ENCODE peak calls at places on chromosomes 16 and 17, in five cellular contexts. P is CD8-positive, alpha-beta T cell; Q is lung; U is dorsolateral prefrontal cortex; S is A549. Z is an unnamed sample.

GRCh38 chr16:86383488-86384262 is 126.7 kb upstream of the FOXF1 start:
- DNase-seq in P (no peak), Q (no peak), U (no peak), S (peak; percentile 25), Z (no peak)

GRCh38 chr16:78122774-78123315 is 23.4 kb downstream of the WWOX start:
- DNase-seq in P (no peak), Q (no peak), U (no peak), S (peak; percentile 32), Z (no peak)

GRCh38 chr16:78249056-78249455 is 149.6 kb downstream of the WWOX start:
- DNase-seq in P (no peak), Q (peak; percentile 63), U (no peak), S (no peak), Z (no peak)

GRCh38 chr17:17724307-17724921 is 43.2 kb downstream of the RAI1 start:
- DNase-seq in P (no peak), Q (no peak), U (no peak), S (no peak), Z (no peak)

GRCh38 chr17:39617446-39618251 is 9.1 kb upstream of the PPP1R1B start:
- DNase-seq in P (no peak), Q (peak; percentile 67), U (no peak), S (peak; percentile 80), Z (no peak)

GRCh38 chr16:76081936-76082335 is 195.3 kb upstream of the CNTNAP4 start:
- DNase-seq in P (no peak), Q (no peak), U (no peak), S (no peak), Z (no peak)

GRCh38 chr16:7331997-7332396 is 648 bp upstream of the RBFOX1 start:
- DNase-seq in P (no peak), Q (no peak), U (no peak), S (no peak), Z (no peak)

GRCh38 chr17:68035131-68035522 is 408 bp upstream of the KPNA2 start:
- DNase-seq in P (peak; percentile 77), Q (peak; percentile 93), U (peak; percentile 96), S (peak; percentile 95), Z (no peak)

GRCh38 chr16:50879873-50880695 is 138.2 kb downstream of the CYLD start:
- DNase-seq in P (no peak), Q (peak; percentile 25), U (peak; percentile 73), S (no peak), Z (no peak)

GRCh38 chr16:69476920-69477418 is 52.5 kb downstream of the CYB5B start:
- DNase-seq in P (no peak), Q (no peak), U (no peak), S (peak; percentile 64), Z (no peak)

GRCh38 chr16:89920723-89921122 is 2.1 kb downstream of the MC1R start:
- DNase-seq in P (no peak), Q (no peak), U (no peak), S (no peak), Z (no peak)

GRCh38 chr17:67974598-67975066 is 21.6 kb downstream of the C17orf58 start:
- DNase-seq in P (no peak), Q (no peak), U (no peak), S (no peak), Z (no peak)

GRCh38 chr17:68581863-68582645 is 19.1 kb downstream of the FAM20A start:
- DNase-seq in P (no peak), Q (peak; percentile 66), U (no peak), S (no peak), Z (no peak)

GRCh38 chr16:10226672-10227306 is 44.6 kb upstream of the GRIN2A start:
- DNase-seq in P (no peak), Q (no peak), U (no peak), S (no peak), Z (no peak)

GRCh38 chr16:10390330-10390729 is 4.5 kb downstream of the ATF7IP2 start:
- DNase-seq in P (no peak), Q (no peak), U (no peak), S (no peak), Z (no peak)

GRCh38 chr17:68356520-68356919 is 65.2 kb downstream of the ARSG start:
- DNase-seq in P (peak; percentile 45), Q (no peak), U (no peak), S (no peak), Z (no peak)

GRCh38 chr17:9273334-9274118 is 252.2 kb downstream of the NTN1 start:
- DNase-seq in P (no peak), Q (no peak), U (peak; percentile 49), S (no peak), Z (no peak)

GRCh38 chr17:61307905-61308886 is 91.4 kb upstream of the TBX2 start:
- DNase-seq in P (no peak), Q (peak; percentile 40), U (no peak), S (peak; percentile 52), Z (peak; percentile 31)
- TF ChIP-seq CTCF in P (no peak), Q (no peak), U (no peak), S (peak; percentile 23), Z (no peak)

DNA sequence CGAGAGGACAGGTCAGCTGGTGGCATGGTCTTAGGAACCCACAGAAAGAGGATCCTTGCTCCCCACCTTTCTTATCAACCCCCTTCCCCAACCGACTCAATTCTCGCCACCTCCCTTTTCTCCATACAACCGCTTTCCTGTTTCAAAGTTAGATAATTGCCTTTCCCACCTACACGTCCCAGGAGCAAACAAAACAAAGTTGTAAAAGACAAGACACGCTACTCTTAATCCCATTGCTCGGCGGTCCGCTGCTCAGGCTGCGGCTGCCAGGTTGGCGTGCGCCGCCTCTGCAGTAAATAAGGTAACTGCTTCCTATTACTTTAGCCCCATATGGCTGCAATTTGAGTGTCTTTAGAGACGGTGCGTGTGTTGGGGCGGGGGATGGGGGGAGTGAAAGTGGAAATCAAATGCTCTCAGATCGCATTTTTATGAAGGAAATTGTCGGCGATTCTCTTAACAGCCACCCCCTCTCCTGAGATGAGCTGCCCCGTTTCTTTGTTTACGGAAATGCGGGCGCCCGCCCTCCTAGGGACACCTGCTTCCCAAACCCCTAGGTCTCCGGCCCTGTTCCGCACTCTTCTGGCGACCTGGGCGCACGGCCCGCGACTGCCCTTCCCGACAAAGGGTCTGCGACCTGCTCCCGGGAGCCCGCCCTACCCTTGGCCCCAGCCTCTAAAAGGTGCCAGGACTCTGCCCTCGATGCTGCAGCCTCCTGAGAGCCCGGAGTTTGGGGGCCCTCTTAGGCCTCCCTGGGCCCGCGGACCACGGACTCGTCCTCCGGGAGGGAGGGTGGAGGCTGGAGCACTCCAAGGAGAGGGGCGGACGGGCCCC is 3.7 kb upstream of the CBX8 start:
- DNase-seq in P (no peak), Q (no peak), U (no peak), S (no peak), Z (no peak)
- H3K4me3 ChIP-seq in P (no peak overlapping the region), Q (no peak overlapping the region), U (no peak overlapping the region), S (no peak overlapping the region), Z (peak overlapping the region; percentile 4)

GRCh38 chr17:35169964-35170363 is 22.3 kb downstream of the UNC45B start:
- DNase-seq in P (no peak), Q (no peak), U (no peak), S (no peak), Z (no peak)

GRCh38 chr17:35167666-35168065 is 20.0 kb downstream of the UNC45B start:
- DNase-seq in P (no peak), Q (no peak), U (no peak), S (no peak), Z (no peak)

GRCh38 chr17:35164716-35165115 is 17.1 kb downstream of the UNC45B start:
- DNase-seq in P (no peak), Q (no peak), U (no peak), S (no peak), Z (no peak)

GRCh38 chr17:35166526-35166925 is 18.9 kb downstream of the UNC45B start:
- DNase-seq in P (no peak), Q (no peak), U (no peak), S (no peak), Z (no peak)

DNA sequence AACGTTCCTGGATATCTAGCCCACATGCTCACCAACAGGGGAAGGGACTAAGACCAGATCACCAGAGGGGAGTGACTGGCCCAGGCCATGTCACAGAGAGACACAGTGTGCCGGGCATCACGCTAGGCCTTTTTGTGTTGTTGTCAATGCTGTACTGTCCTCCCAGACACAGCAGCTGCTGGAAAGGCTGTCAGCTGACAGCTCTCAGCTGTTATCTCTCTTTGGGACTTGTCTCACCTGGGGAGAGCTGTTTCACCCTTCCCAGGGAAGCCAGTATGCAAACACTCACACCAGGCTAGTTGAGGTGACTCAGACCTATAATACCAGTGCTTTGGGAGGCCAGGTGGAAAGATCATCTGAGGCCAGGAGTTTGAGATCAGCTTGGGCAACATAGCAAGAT is 19.4 kb downstream of the UNC45B start:
- DNase-seq in P (no peak), Q (no peak), U (peak; percentile 52), S (no peak), Z (no peak)
- H3K27ac ChIP-seq in P (no peak overlapping the region), Q (no peak overlapping the region), U (no peak overlapping the region), S (no peak overlapping the region), Z (no peak overlapping the region)

GRCh38 chr17:63116228-63116627 is 150.2 kb downstream of the TANC2 start:
- DNase-seq in P (no peak), Q (no peak), U (no peak), S (peak; percentile 38), Z (no peak)

GRCh38 chr17:63117431-63117830 is 151.4 kb downstream of the TANC2 start:
- DNase-seq in P (no peak), Q (no peak), U (no peak), S (no peak), Z (no peak)

GRCh38 chr17:63116967-63117366 is 150.9 kb downstream of the TANC2 start:
- DNase-seq in P (no peak), Q (no peak), U (peak; percentile 64), S (no peak), Z (no peak)

GRCh38 chr17:63113167-63113566 is 147.1 kb downstream of the TANC2 start:
- DNase-seq in P (no peak), Q (no peak), U (no peak), S (no peak), Z (no peak)
- TF ChIP-seq CTCF in P (no peak), Q (no peak), U (peak; percentile 72), S (peak; percentile 39), Z (no peak)

DNA sequence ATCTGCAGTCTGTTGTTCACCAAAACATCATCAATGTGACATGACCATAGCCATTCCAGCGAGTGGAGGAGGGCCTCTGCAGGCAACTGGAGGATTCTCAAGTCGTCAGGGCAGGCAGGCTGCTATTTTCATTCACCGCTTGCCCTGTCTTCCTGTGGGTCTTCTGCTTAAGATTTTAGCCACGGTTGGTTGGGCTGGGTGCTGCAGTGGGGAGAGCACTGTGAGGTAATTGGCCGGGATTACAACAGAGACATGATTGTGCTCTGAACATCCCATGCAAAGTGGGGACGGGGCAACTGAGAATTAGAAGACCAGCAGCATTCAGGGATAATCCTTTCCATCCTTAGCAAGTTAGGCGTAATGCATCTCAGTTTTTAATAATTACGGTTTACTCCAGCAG is 245.9 kb downstream of the CPPED1 start:
- DNase-seq in P (no peak), Q (no peak), U (no peak), S (no peak), Z (no peak)
- H3K4me3 ChIP-seq in P (no peak overlapping the region), Q (no peak overlapping the region), U (no peak overlapping the region), S (no peak overlapping the region), Z (no peak overlapping the region)

GRCh38 chr16:87721622-87722565 is 43.9 kb downstream of the KLHDC4 start:
- DNase-seq in P (no peak), Q (no peak), U (no peak), S (no peak), Z (no peak)
- H3K27ac ChIP-seq in P (no peak overlapping the region), Q (no peak overlapping the region), U (no peak overlapping the region), S (no peak overlapping the region), Z (no peak overlapping the region)